ENCODE peak calls at places on chromosomes 5 and 9, in four cellular contexts. One of them, this sample, is unnamed. For H3K4me1, the result is how much of the 10 kb centered on the place peaks cover.

GRCh38 chr5:131466171-131466766 is 168.8 kb downstream of the RAPGEF6 start:
- DNase-seq in HCT116: no peak
- DNase-seq in SK-N-SH: no peak
- DNase-seq in neural progenitor cell: no peak
- DNase-seq in this sample: no peak

GRCh38 chr9:86794356-86795046 is 152.8 kb downstream of the GAS1 start:
- DNase-seq in neural progenitor cell: no peak
- DNase-seq in HCT116: no peak
- DNase-seq in SK-N-SH: peak
- DNase-seq in this sample: no peak

GRCh38 chr5:33558489-33558888 is 117.7 kb downstream of the TARS1 start:
- DNase-seq in SK-N-SH: no peak
- DNase-seq in HCT116: no peak
- DNase-seq in neural progenitor cell: no peak
- DNase-seq in this sample: no peak

GRCh38 chr9:88313364-88314220 is 74.7 kb upstream of the SPIN1 start:
- DNase-seq in HCT116: no peak
- DNase-seq in SK-N-SH: no peak
- DNase-seq in neural progenitor cell: no peak
- DNase-seq in this sample: no peak

GRCh38 chr5:53261245-53261644 is 151.7 kb upstream of the MOCS2 start:
- DNase-seq in neural progenitor cell: no peak
- DNase-seq in HCT116: no peak
- DNase-seq in SK-N-SH: no peak
- DNase-seq in this sample: no peak

GRCh38 chr9:130833324-130833990 is 1.6 kb upstream of the ABL1 start:
- DNase-seq in neural progenitor cell: no peak
- DNase-seq in HCT116: no peak
- DNase-seq in SK-N-SH: peak
- DNase-seq in this sample: no peak

GRCh38 chr9:14768561-14769234 is 46.2 kb upstream of the CER1 start:
- DNase-seq in SK-N-SH: peak
- DNase-seq in HCT116: peak
- DNase-seq in neural progenitor cell: peak
- DNase-seq in this sample: no peak

GRCh38 chr5:27316283-27316675 is 277.9 kb upstream of the CDH9 start:
- DNase-seq in neural progenitor cell: no peak
- DNase-seq in HCT116: no peak
- DNase-seq in SK-N-SH: no peak
- DNase-seq in this sample: no peak

GRCh38 chr9:84988621-84989020 is 319.1 kb downstream of the NTRK2 start:
- DNase-seq in neural progenitor cell: no peak
- DNase-seq in HCT116: no peak
- DNase-seq in SK-N-SH: no peak
- DNase-seq in this sample: no peak

GRCh38 chr9:69548676-69549075 is 123.5 kb downstream of the APBA1 start:
- DNase-seq in SK-N-SH: no peak
- DNase-seq in neural progenitor cell: no peak
- DNase-seq in HCT116: no peak
- DNase-seq in this sample: no peak

GRCh38 chr5:34655354-34655991 is 655 bp upstream of the RAI14 start:
- DNase-seq in HCT116: no peak
- DNase-seq in SK-N-SH: peak
- DNase-seq in neural progenitor cell: peak
- DNase-seq in this sample: peak

GRCh38 chr5:138389332-138389731 is 36.8 kb downstream of the KDM3B start:
- DNase-seq in HCT116: no peak
- DNase-seq in SK-N-SH: no peak
- DNase-seq in neural progenitor cell: no peak
- DNase-seq in this sample: no peak

GRCh38 chr5:111694183-111694582 is 62.8 kb downstream of the NREP start:
- DNase-seq in neural progenitor cell: no peak
- DNase-seq in SK-N-SH: no peak
- DNase-seq in HCT116: no peak
- DNase-seq in this sample: no peak

GRCh38 chr5:84113246-84114118 is 271.2 kb downstream of the EDIL3 start:
- DNase-seq in SK-N-SH: no peak
- DNase-seq in neural progenitor cell: peak
- DNase-seq in HCT116: peak
- DNase-seq in this sample: no peak

GRCh38 chr5:141430332-141431113 is at the start of gene PCDHGA12:
- DNase-seq in neural progenitor cell: no peak
- DNase-seq in SK-N-SH: no peak
- DNase-seq in HCT116: no peak
- DNase-seq in this sample: no peak

GRCh38 chr5:161700065-161700464 is 14.5 kb downstream of the GABRA6 start:
- DNase-seq in SK-N-SH: no peak
- DNase-seq in HCT116: no peak
- DNase-seq in neural progenitor cell: no peak
- DNase-seq in this sample: no peak

GRCh38 chr9:129576546-129577543 is 44.1 kb downstream of the C9orf50 start:
- DNase-seq in SK-N-SH: no peak
- DNase-seq in neural progenitor cell: no peak
- DNase-seq in HCT116: no peak
- DNase-seq in this sample: no peak

GRCh38 chr9:91946825-91947224 is 3.2 kb downstream of the ROR2 start:
- DNase-seq in neural progenitor cell: peak
- DNase-seq in SK-N-SH: no peak
- DNase-seq in HCT116: no peak
- DNase-seq in this sample: no peak

GRCh38 chr5:69075522-69076169 is 18.2 kb upstream of the SLC30A5 start:
- DNase-seq in SK-N-SH: no peak
- DNase-seq in HCT116: no peak
- DNase-seq in neural progenitor cell: no peak
- DNase-seq in this sample: peak

GRCh38 chr5:106454651-106455415 is 1215.9 kb downstream of the EFNA5 start:
- DNase-seq in HCT116: peak
- DNase-seq in neural progenitor cell: peak
- DNase-seq in SK-N-SH: peak
- DNase-seq in this sample: no peak

GRCh38 chr5:52132053-52132452 is 655.7 kb upstream of the ITGA1 start:
- DNase-seq in SK-N-SH: no peak
- DNase-seq in HCT116: no peak
- DNase-seq in neural progenitor cell: no peak
- DNase-seq in this sample: no peak

GRCh38 chr5:79261907-79262306 is 26.0 kb downstream of the JMY start:
- DNase-seq in neural progenitor cell: peak
- DNase-seq in SK-N-SH: no peak
- DNase-seq in HCT116: no peak
- DNase-seq in this sample: no peak

GRCh38 chr5:1507016-1507375 is 16.8 kb downstream of the LPCAT1 start:
- DNase-seq in HCT116: no peak
- DNase-seq in SK-N-SH: no peak
- DNase-seq in neural progenitor cell: no peak
- DNase-seq in this sample: no peak

GRCh38 chr5:178989311-178989710 is 5.8 kb downstream of the GRM6 start:
- DNase-seq in neural progenitor cell: no peak
- DNase-seq in SK-N-SH: no peak
- DNase-seq in HCT116: no peak
- DNase-seq in this sample: no peak

GRCh38 chr9:35813434-35814105 is 1.3 kb downstream of the HINT2 start:
- DNase-seq in SK-N-SH: peak
- DNase-seq in HCT116: peak
- DNase-seq in neural progenitor cell: peak
- DNase-seq in this sample: no peak

GRCh38 chr5:75608886-75609285 is 2.4 kb upstream of the ANKDD1B start:
- DNase-seq in neural progenitor cell: no peak
- DNase-seq in SK-N-SH: no peak
- DNase-seq in HCT116: no peak
- DNase-seq in this sample: no peak

DNA sequence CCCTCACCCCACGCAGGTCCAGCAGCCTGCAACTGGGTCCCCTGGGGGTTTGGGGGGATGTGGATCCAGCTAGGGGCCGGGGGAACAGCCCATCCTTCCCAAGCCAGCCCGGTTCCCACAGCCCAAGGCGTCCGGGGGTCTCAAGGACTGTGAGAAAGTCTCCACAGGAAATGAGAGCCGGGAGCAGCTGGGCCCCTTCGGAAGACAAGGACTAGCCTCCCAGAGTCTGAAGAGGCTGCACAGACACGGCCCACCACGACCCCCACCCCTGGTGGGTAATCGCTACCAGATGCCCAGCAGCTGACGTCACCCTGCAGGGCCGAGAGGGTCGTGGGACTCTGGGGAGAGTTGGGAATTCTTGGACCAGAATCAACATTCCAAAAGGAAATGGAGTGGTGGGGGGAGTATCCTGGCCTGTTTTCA is 10.5 kb downstream of the SH2D3C start:
- DNase-seq in SK-N-SH: peak
- DNase-seq in HCT116: no peak
- DNase-seq in neural progenitor cell: no peak
- DNase-seq in this sample: no peak
- TF ChIP-seq CTCF in SK-N-SH: no peak
- TF ChIP-seq CTCF in HCT116: no peak
- TF ChIP-seq CTCF in neural progenitor cell: no peak
- TF ChIP-seq CTCF in this sample: no peak

GRCh38 chr9:99238331-99238730 is 16.2 kb downstream of the SEC61B start:
- DNase-seq in HCT116: no peak
- DNase-seq in SK-N-SH: no peak
- DNase-seq in neural progenitor cell: no peak
- DNase-seq in this sample: no peak

GRCh38 chr9:99235069-99235468 is 13.0 kb downstream of the SEC61B start:
- DNase-seq in neural progenitor cell: no peak
- DNase-seq in SK-N-SH: no peak
- DNase-seq in HCT116: no peak
- DNase-seq in this sample: no peak

GRCh38 chr9:99237356-99237755 is 15.3 kb downstream of the SEC61B start:
- DNase-seq in neural progenitor cell: no peak
- DNase-seq in HCT116: no peak
- DNase-seq in SK-N-SH: no peak
- DNase-seq in this sample: no peak

GRCh38 chr9:99234618-99235017 is 12.5 kb downstream of the SEC61B start:
- DNase-seq in neural progenitor cell: no peak
- DNase-seq in SK-N-SH: no peak
- DNase-seq in HCT116: no peak
- DNase-seq in this sample: no peak

GRCh38 chr9:99235874-99236627 is 14.0 kb downstream of the SEC61B start:
- DNase-seq in SK-N-SH: no peak
- DNase-seq in HCT116: no peak
- DNase-seq in neural progenitor cell: no peak
- DNase-seq in this sample: no peak
- H3K9ac ChIP-seq in SK-N-SH: no peak
- H3K9ac ChIP-seq in HCT116: no peak
- H3K9ac ChIP-seq in neural progenitor cell: no peak
- H3K9ac ChIP-seq in this sample: no peak

DNA sequence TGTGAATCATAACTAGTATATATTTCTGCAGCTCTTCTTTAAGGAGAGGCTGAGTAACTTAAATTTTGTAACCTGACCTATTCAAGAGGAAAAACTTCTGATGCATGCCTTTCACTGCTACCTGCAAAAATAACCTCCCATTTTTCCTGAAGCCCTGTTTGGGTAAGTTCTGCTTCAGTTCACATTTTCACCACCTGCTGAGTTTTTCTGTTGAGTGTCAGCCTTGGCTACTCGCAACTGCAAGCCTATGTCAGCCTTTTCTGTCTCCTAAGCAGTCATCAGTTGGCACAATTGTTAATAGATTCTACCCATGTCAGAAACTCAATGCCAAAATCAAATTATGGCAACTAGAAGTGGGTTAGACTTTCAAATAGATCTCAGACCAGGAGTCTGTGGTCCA is 8.2 kb upstream of the TNFAIP8 start:
- DNase-seq in neural progenitor cell: peak
- DNase-seq in HCT116: no peak
- DNase-seq in SK-N-SH: no peak
- DNase-seq in this sample: no peak
- H3K4me1 ChIP-seq in neural progenitor cell: under half
- H3K4me1 ChIP-seq in HCT116: under half
- H3K4me1 ChIP-seq in SK-N-SH: under half
- H3K4me1 ChIP-seq in this sample: under half

GRCh38 chr9:77486463-77486862 is 161.7 kb downstream of the GNA14 start:
- DNase-seq in SK-N-SH: no peak
- DNase-seq in HCT116: no peak
- DNase-seq in neural progenitor cell: no peak
- DNase-seq in this sample: no peak

GRCh38 chr9:77486968-77487367 is 161.2 kb downstream of the GNA14 start:
- DNase-seq in neural progenitor cell: no peak
- DNase-seq in SK-N-SH: no peak
- DNase-seq in HCT116: no peak
- DNase-seq in this sample: no peak

GRCh38 chr9:77488439-77489126 is 159.5 kb downstream of the GNA14 start:
- DNase-seq in SK-N-SH: peak
- DNase-seq in HCT116: peak
- DNase-seq in neural progenitor cell: peak
- DNase-seq in this sample: no peak
- TF ChIP-seq CTCF in SK-N-SH: peak
- TF ChIP-seq CTCF in HCT116: peak
- TF ChIP-seq CTCF in neural progenitor cell: peak
- TF ChIP-seq CTCF in this sample: peak

DNA sequence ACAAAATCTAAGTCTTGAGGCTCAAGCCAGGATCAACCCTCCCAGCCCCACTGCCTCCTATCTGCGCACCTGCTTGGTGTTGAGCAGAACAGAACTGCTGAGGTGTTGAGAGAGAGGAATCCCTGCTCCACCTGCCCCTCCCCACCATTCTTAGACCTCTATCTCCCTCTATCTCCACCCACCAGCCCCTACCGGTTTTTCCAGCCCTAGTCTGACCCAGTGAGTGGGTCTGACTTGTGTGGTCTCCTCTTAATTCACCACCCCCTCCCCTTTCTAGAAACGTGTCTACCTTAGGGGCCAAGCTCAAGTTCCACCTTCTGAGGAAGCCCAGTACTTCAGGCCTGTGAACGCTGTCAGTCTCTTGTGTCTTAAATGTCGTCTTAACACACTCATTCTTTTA is 93.7 kb downstream of the ARHGAP26 start:
- DNase-seq in HCT116: no peak
- DNase-seq in neural progenitor cell: no peak
- DNase-seq in SK-N-SH: no peak
- DNase-seq in this sample: no peak
- H3K9ac ChIP-seq in HCT116: no peak
- H3K9ac ChIP-seq in neural progenitor cell: no peak
- H3K9ac ChIP-seq in SK-N-SH: no peak
- H3K9ac ChIP-seq in this sample: no peak

DNA sequence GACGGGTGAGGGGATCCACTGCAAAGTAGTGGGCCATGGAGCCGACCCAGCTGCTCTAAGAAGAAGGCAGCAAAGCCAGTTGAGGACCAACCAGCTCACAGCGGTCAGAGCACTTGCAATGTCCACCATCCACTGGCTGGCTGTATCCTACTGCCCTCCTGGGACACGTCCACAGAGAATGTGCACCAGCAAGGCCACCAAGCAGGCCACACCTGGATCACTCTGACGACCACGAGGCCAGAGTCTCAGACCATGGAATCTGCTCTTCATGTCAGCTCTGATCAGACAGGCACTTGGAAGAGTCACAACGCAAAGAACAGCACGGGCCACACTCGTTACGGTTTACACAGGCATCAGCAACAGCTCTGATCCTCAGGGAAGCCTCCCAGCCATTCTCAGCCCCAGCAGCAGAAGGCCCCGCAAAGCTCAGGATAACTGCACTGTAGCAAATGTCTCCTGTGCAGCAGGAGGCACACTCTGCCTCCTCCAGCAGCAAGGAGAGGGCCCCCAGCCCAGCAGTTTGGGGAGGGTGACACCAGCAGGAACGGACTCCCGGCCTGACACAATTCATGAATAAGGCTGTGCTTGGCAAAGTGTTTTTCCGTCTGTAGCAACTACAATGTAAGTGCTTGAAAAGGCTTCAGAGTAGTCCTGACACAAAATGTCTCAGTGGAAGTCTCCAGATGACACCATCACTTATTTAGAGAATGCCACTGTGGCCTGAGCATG is 15.7 kb downstream of the SEMA4D start:
- DNase-seq in SK-N-SH: no peak
- DNase-seq in HCT116: no peak
- DNase-seq in neural progenitor cell: no peak
- DNase-seq in this sample: no peak
- H3K4me1 ChIP-seq in SK-N-SH: under half
- H3K4me1 ChIP-seq in HCT116: under half
- H3K4me1 ChIP-seq in neural progenitor cell: under half
- H3K4me1 ChIP-seq in this sample: under half